ENCODE peak calls at places on chromosomes 3 and 15, in four cellular contexts. V is upper lobe of right lung, Y is pancreas, K is SK-N-MC. O is an unnamed sample. For H3K36me3, the result is how much of the 10 kb centered on the place peaks cover.

GRCh38 chr15:68768321-68768720 is 52.4 kb downstream of the ANP32A start:
- DNase-seq in V (no peak), Y (no peak), K (no peak), O (no peak)

GRCh38 chr3:57764794-57765193 is 8.7 kb downstream of the SLMAP start:
- DNase-seq in K (no peak), Y (no peak), V (no peak), O (no peak)

GRCh38 chr15:58463815-58464697 is 32.3 kb downstream of the LIPC start:
- DNase-seq in Y (no peak), K (no peak), V (no peak), O (no peak)

GRCh38 chr15:47432831-47433230 is 284.5 kb upstream of the SEMA6D start:
- DNase-seq in Y (no peak), V (no peak), K (no peak), O (no peak)

GRCh38 chr3:9121366-9121765 is 128.1 kb downstream of the SRGAP3 start:
- DNase-seq in K (no peak), Y (no peak), V (no peak), O (no peak)

GRCh38 chr3:197368330-197368729 is 69.9 kb upstream of the DLG1 start:
- DNase-seq in K (no peak), Y (no peak), V (no peak), O (no peak)

GRCh38 chr15:34900748-34901147 is 68.8 kb downstream of the AQR start:
- DNase-seq in K (no peak), Y (no peak), V (no peak), O (no peak)

GRCh38 chr15:26872206-26872605 is 5.3 kb downstream of the GABRA5 start:
- DNase-seq in Y (no peak), K (no peak), V (no peak), O (no peak)

GRCh38 chr3:152434142-152434541 is 165.4 kb downstream of the MBNL1 start:
- DNase-seq in K (no peak), V (no peak), Y (no peak), O (no peak)
- H3K36me3 ChIP-seq in K (half or more), V (under half), Y (under half), O (under half)

GRCh38 chr3:52926556-52926955 is 29.2 kb upstream of the STIMATE start:
- DNase-seq in K (no peak), V (no peak), Y (no peak), O (no peak)

GRCh38 chr3:52925405-52926313 is 28.3 kb upstream of the STIMATE start:
- DNase-seq in K (no peak), V (no peak), Y (no peak), O (no peak)

GRCh38 chr3:52917044-52917443 is 19.7 kb upstream of the STIMATE start:
- DNase-seq in V (no peak), K (no peak), Y (no peak), O (no peak)

GRCh38 chr3:52915245-52915772 is 18.0 kb upstream of the STIMATE start:
- DNase-seq in Y (no peak), V (no peak), K (no peak), O (no peak)

DNA sequence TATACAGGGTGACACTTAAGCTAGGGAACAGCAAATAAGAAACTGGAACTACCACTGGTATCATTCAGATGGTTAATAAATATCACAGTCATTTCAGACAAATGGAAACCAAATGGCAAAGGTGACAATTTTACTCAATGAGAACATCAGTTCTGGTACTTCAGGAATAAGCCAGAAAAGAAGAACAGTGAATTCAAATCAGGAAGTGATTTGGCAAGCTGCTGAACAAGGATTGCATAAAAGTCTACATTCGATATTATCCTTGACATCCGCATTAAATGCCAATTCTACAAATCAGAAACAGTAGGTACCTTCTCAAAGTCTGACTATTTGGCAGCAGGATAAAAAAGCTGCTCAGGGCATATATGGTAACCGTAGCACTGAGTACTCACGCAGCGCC is 23.5 kb upstream of the STIMATE start:
- DNase-seq in Y (no peak), V (no peak), K (no peak), O (no peak)
- H3K36me3 ChIP-seq in Y (under half), V (under half), K (under half), O (under half)

DNA sequence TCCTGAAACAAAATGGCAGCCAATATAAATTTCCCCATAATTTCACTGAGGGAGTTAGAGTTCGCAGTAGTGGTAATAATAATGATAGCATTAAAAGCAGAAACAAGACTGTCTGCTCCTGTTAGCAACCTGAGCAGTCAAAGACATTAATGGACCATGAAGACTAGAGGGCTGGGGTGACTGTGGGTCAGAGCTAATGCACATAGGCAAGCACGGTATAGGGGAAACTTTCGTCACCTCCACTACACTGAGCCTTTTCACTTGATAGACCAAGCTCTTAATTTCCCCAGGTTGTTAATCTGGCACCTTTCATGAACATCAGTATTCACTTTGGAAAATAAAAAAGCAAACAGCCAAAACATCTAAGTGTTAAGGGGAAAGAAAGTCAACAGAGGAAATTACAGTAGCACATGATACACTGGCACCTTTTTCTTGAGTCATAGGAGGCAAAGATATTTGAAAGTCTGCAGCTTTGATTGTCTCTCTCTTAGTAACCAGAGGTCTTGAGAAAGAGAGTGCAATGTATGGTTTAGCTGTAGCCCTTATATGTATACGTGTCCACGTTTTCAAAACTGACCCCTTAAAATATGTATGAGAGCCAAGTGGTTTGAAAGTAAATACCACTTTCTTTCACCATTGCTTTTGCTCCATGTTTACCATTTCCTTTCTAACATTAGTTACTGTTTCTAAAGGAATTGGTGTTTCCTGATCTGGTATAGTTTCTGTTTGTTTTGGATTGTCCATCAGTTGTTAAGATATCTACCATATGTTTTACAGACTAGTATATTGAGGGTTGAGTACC is 104.8 kb downstream of the FILIP1L start:
- DNase-seq in K (no peak), V (no peak), Y (no peak), O (no peak)
- H3K36me3 ChIP-seq in K (under half), V (under half), Y (under half), O (under half)

GRCh38 chr3:141412087-141412935 is 44.0 kb downstream of the ZBTB38 start:
- DNase-seq in K (no peak), V (no peak), Y (peak), O (peak)

GRCh38 chr3:141412936-141413354 is 44.6 kb downstream of the ZBTB38 start:
- DNase-seq in Y (peak), V (peak), K (no peak), O (peak)

GRCh38 chr3:141413387-141414140 is 45.3 kb downstream of the ZBTB38 start:
- DNase-seq in V (no peak), Y (no peak), K (no peak), O (no peak)

GRCh38 chr3:141410408-141410807 is 42.1 kb downstream of the ZBTB38 start:
- DNase-seq in K (no peak), V (no peak), Y (peak), O (no peak)

GRCh38 chr3:141410861-141411771 is 42.8 kb downstream of the ZBTB38 start:
- DNase-seq in Y (no peak), K (no peak), V (no peak), O (no peak)
- H3K36me3 ChIP-seq in Y (under half), K (under half), V (half or more), O (under half)

GRCh38 chr3:54278960-54279359 is 156.6 kb downstream of the CACNA2D3 start:
- DNase-seq in K (no peak), V (no peak), Y (no peak), O (no peak)
- H3K36me3 ChIP-seq in K (under half), V (under half), Y (under half), O (under half)

GRCh38 chr3:30681276-30682211 is 75.1 kb downstream of the TGFBR2 start:
- DNase-seq in Y (no peak), K (no peak), V (no peak), O (peak)
- H3K36me3 ChIP-seq in Y (under half), K (under half), V (half or more), O (under half)

GRCh38 chr3:157146664-157147082 is 13.3 kb downstream of the CCNL1 start:
- DNase-seq in Y (no peak), K (no peak), V (no peak), O (no peak)
- H3K36me3 ChIP-seq in Y (half or more), K (half or more), V (half or more), O (under half)

DNA sequence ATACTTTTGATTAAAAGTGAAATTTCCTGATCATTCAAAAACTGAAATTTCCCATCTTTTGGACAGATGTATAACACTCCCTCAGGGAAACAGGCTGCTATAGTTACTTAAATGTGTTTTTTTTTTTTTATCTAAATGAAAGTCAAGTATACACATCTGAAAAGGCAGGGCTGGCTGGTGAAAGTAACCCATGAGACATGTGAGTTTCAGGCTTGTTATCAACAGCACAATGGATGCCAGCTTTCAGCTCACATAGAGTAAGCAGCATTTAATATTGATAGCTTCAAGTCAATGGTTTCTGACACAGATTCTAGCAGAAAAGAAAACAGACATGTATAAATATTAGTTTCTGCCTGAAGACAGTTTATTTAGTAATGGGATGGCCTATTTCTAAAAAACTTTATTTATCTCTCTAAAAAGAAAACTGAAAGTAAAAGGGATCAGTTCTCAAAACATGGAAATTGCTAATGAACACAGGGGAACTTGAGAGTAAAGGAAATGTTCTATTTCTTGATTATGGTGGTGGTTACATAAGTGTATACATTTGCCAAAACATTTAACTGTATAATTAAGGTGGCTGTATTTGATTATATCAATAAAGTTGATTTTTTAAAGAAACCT is 89.7 kb upstream of the CMC1 start:
- DNase-seq in K (no peak), V (no peak), Y (no peak), O (no peak)
- H3K36me3 ChIP-seq in K (under half), V (under half), Y (under half), O (under half)

GRCh38 chr3:12925648-12926047 is 84.3 kb upstream of the RPL32 start:
- DNase-seq in V (no peak), K (no peak), Y (no peak), O (no peak)
- H3K36me3 ChIP-seq in V (half or more), K (under half), Y (under half), O (under half)

GRCh38 chr15:63048115-63048985 is 5.8 kb downstream of the TPM1 start:
- DNase-seq in K (no peak), Y (peak), V (peak), O (peak)

GRCh38 chr15:63045438-63046278 is 3.1 kb downstream of the TPM1 start:
- DNase-seq in V (no peak), Y (no peak), K (no peak), O (no peak)

GRCh38 chr15:63048986-63049665 is 6.6 kb downstream of the TPM1 start:
- DNase-seq in K (no peak), Y (no peak), V (peak), O (peak)

GRCh38 chr15:63047792-63048114 is 5.2 kb downstream of the TPM1 start:
- DNase-seq in V (no peak), Y (no peak), K (no peak), O (no peak)

GRCh38 chr15:63046927-63047760 is 4.6 kb downstream of the TPM1 start:
- DNase-seq in Y (peak), V (no peak), K (no peak), O (no peak)
- H3K36me3 ChIP-seq in Y (under half), V (under half), K (under half), O (under half)

O was measured in aorta.